ENCODE peak calls at places on chromosomes 3 and 15, in four cellular contexts. T, Q, Y and Z are unnamed samples.

GRCh38 chr15:40452296-40453090 is 11.7 kb downstream of the BAHD1 start:
- DNase-seq in T (no peak), Q (no peak), Y (no peak), Z (no peak)

GRCh38 chr3:7504886-7505775 is 644.2 kb downstream of the GRM7 start:
- DNase-seq in T (no peak), Q (no peak), Y (peak), Z (peak)

GRCh38 chr3:170614214-170614966 is 28.5 kb upstream of the SLC7A14 start:
- DNase-seq in T (no peak), Q (peak), Y (peak), Z (peak)

GRCh38 chr3:99751649-99752048 is 66.0 kb upstream of the CMSS1 start:
- DNase-seq in T (no peak), Q (no peak), Y (peak), Z (no peak)

GRCh38 chr15:69685524-69686452 is 233.2 kb downstream of the RPLP1 start:
- DNase-seq in T (no peak), Q (no peak), Y (no peak), Z (peak)

GRCh38 chr3:156769661-156770654 is 56.2 kb upstream of the LEKR1 start:
- DNase-seq in T (no peak), Q (no peak), Y (no peak), Z (no peak)

GRCh38 chr15:49075876-49076275 is 29.6 kb upstream of the SECISBP2L start:
- DNase-seq in T (no peak), Q (no peak), Y (no peak), Z (no peak)

GRCh38 chr15:69499521-69500201 is 47.0 kb downstream of the RPLP1 start:
- DNase-seq in T (no peak), Q (no peak), Y (no peak), Z (no peak)

GRCh38 chr3:181300033-181300432 is 310.5 kb upstream of the DNAJC19 start:
- DNase-seq in T (no peak), Q (no peak), Y (no peak), Z (no peak)

GRCh38 chr15:62306851-62307504 is 141.9 kb upstream of the C2CD4B start:
- DNase-seq in T (no peak), Q (peak), Y (peak), Z (peak)

GRCh38 chr3:68972358-68972979 is 40.1 kb upstream of the TAFA4 start:
- DNase-seq in T (peak), Q (peak), Y (peak), Z (peak)

GRCh38 chr3:186255703-186256331 is 106.2 kb downstream of the DGKG start:
- DNase-seq in T (no peak), Q (peak), Y (no peak), Z (peak)

GRCh38 chr3:151328298-151329036 is 882 bp downstream of the P2RY13 start:
- DNase-seq in T (no peak), Q (peak), Y (no peak), Z (peak)

GRCh38 chr3:189903562-189904250 is 217.0 kb downstream of the P3H2 start:
- DNase-seq in T (no peak), Q (no peak), Y (no peak), Z (peak)

GRCh38 chr3:59313365-59313764 is 263.5 kb upstream of the CFAP20DC start:
- DNase-seq in T (peak), Q (peak), Y (peak), Z (peak)

GRCh38 chr3:107574650-107575049 is 51.9 kb downstream of the BBX start:
- DNase-seq in T (no peak), Q (peak), Y (peak), Z (peak)

GRCh38 chr3:65729553-65729952 is 309.2 kb downstream of the MAGI1 start:
- DNase-seq in T (no peak), Q (no peak), Y (no peak), Z (no peak)

GRCh38 chr15:62739082-62739481 is 303.5 kb upstream of the TPM1 start:
- DNase-seq in T (no peak), Q (no peak), Y (peak), Z (no peak)